ENCODE peak calls at places on chromosomes 12 and 14, in seven cellular contexts. C, Z, T, A, Q, L and S are unnamed samples.

GRCh38 chr12:90808568-90808967 is 146.4 kb downstream of the CCER1 start:
- DNase-seq in T (no peak), A (no peak), Q (no peak), L (no peak), C (no peak), Z (no peak), S (no peak)

GRCh38 chr14:101120636-101121398 is 217.3 kb upstream of the RTL1 start:
- DNase-seq in Z (no peak), L (no peak), T (no peak), A (no peak), C (peak; percentile 15), Q (peak; percentile 23), S (no peak)

GRCh38 chr14:20681348-20682126 is 2.8 kb upstream of the RNASE4 start:
- DNase-seq in C (peak; percentile 88), Z (peak; percentile 63), Q (peak; percentile 87), T (peak; percentile 73), A (no peak), L (peak; percentile 81), S (peak; percentile 71)

GRCh38 chr12:113268621-113269020 is 47.4 kb downstream of the TPCN1 start:
- DNase-seq in T (no peak), C (no peak), A (no peak), Q (no peak), Z (no peak), L (no peak), S (no peak)

GRCh38 chr12:30691122-30691879 is 4.4 kb downstream of the IPO8 start:
- DNase-seq in T (no peak), C (no peak), L (no peak), Z (peak; percentile 83), Q (no peak), A (no peak), S (no peak)

GRCh38 chr12:67525500-67525884 is 123.1 kb upstream of the DYRK2 start:
- DNase-seq in L (no peak), Q (no peak), C (no peak), Z (no peak), T (no peak), A (no peak), S (no peak)

GRCh38 chr14:54712371-54712998 is 145.6 kb downstream of the SAMD4A start:
- DNase-seq in Q (no peak), A (no peak), T (no peak), L (no peak), C (no peak), Z (peak; percentile 47), S (no peak)

GRCh38 chr12:52404951-52405350 is 1.2 kb downstream of the KRT82 start:
- DNase-seq in Q (no peak), L (no peak), Z (no peak), A (no peak), T (no peak), C (no peak), S (no peak)

GRCh38 chr12:93776581-93777018 is 99.4 kb downstream of the CRADD start:
- DNase-seq in C (no peak), L (no peak), T (no peak), Q (no peak), Z (peak; percentile 56), A (peak; percentile 69), S (no peak)

GRCh38 chr14:68286667-68287066 is 467.1 kb downstream of the RAD51B start:
- DNase-seq in T (no peak), C (no peak), Z (no peak), A (no peak), Q (no peak), L (no peak), S (no peak)

GRCh38 chr14:105255021-105255507 is 6.7 kb downstream of the BTBD6 start:
- DNase-seq in T (no peak), L (no peak), Z (peak; percentile 47), Q (no peak), A (no peak), C (no peak), S (no peak)